ENCODE peak calls at places on chromosomes 3 and 15, in seven cellular contexts. One of them, this sample, is unnamed. For H3K9me3, the result is how much of the 10 kb centered on the place peaks cover.

GRCh38 chr3:48564022-48564421 is 441 bp upstream of the UCN2 start:
- DNase-seq in ovary: no peak
- DNase-seq in SK-N-SH: no peak
- DNase-seq in sigmoid colon: peak
- DNase-seq in transverse colon: peak
- DNase-seq in suprapubic skin: no peak
- DNase-seq in H1: no peak
- DNase-seq in this sample: peak

GRCh38 chr3:60636846-60637245 is 614.4 kb downstream of the FHIT start:
- DNase-seq in ovary: no peak
- DNase-seq in SK-N-SH: no peak
- DNase-seq in sigmoid colon: no peak
- DNase-seq in transverse colon: no peak
- DNase-seq in suprapubic skin: no peak
- DNase-seq in H1: no peak
- DNase-seq in this sample: no peak

GRCh38 chr3:68771683-68772082 is 160.7 kb downstream of the TAFA4 start:
- DNase-seq in ovary: no peak
- DNase-seq in SK-N-SH: no peak
- DNase-seq in sigmoid colon: no peak
- DNase-seq in transverse colon: no peak
- DNase-seq in suprapubic skin: no peak
- DNase-seq in H1: no peak
- DNase-seq in this sample: no peak

GRCh38 chr3:12906141-12906915 is 65.0 kb upstream of the RPL32 start:
- DNase-seq in ovary: no peak
- DNase-seq in SK-N-SH: no peak
- DNase-seq in sigmoid colon: no peak
- DNase-seq in transverse colon: no peak
- DNase-seq in suprapubic skin: no peak
- DNase-seq in H1: no peak
- DNase-seq in this sample: no peak

GRCh38 chr3:169146112-169146665 is 517.3 kb downstream of the MECOM start:
- DNase-seq in ovary: peak
- DNase-seq in SK-N-SH: no peak
- DNase-seq in sigmoid colon: peak
- DNase-seq in transverse colon: peak
- DNase-seq in suprapubic skin: no peak
- DNase-seq in H1: no peak
- DNase-seq in this sample: no peak

GRCh38 chr3:163368168-163368567 is 1710.1 kb downstream of the SI start:
- DNase-seq in ovary: no peak
- DNase-seq in SK-N-SH: no peak
- DNase-seq in sigmoid colon: no peak
- DNase-seq in transverse colon: no peak
- DNase-seq in suprapubic skin: no peak
- DNase-seq in H1: no peak
- DNase-seq in this sample: no peak

GRCh38 chr3:40379674-40380306 is 7.2 kb upstream of the ENTPD3 start:
- DNase-seq in ovary: no peak
- DNase-seq in SK-N-SH: no peak
- DNase-seq in sigmoid colon: no peak
- DNase-seq in transverse colon: no peak
- DNase-seq in suprapubic skin: no peak
- DNase-seq in H1: no peak
- DNase-seq in this sample: no peak

GRCh38 chr3:97872209-97873042 is 50.6 kb downstream of the CRYBG3 start:
- DNase-seq in ovary: no peak
- DNase-seq in SK-N-SH: peak
- DNase-seq in sigmoid colon: no peak
- DNase-seq in transverse colon: no peak
- DNase-seq in suprapubic skin: no peak
- DNase-seq in H1: no peak
- DNase-seq in this sample: no peak

GRCh38 chr3:144466114-144466513 is 494.5 kb downstream of the DIPK2A start:
- DNase-seq in ovary: no peak
- DNase-seq in SK-N-SH: no peak
- DNase-seq in sigmoid colon: no peak
- DNase-seq in transverse colon: no peak
- DNase-seq in suprapubic skin: no peak
- DNase-seq in H1: no peak
- DNase-seq in this sample: no peak

GRCh38 chr3:49377483-49377882 is 19.3 kb upstream of the GPX1 start:
- DNase-seq in ovary: no peak
- DNase-seq in SK-N-SH: no peak
- DNase-seq in sigmoid colon: no peak
- DNase-seq in transverse colon: no peak
- DNase-seq in suprapubic skin: no peak
- DNase-seq in H1: no peak
- DNase-seq in this sample: no peak

GRCh38 chr3:99637041-99637380 is 1.4 kb upstream of the COL8A1 start:
- DNase-seq in ovary: no peak
- DNase-seq in SK-N-SH: no peak
- DNase-seq in sigmoid colon: no peak
- DNase-seq in transverse colon: no peak
- DNase-seq in suprapubic skin: no peak
- DNase-seq in H1: no peak
- DNase-seq in this sample: no peak

GRCh38 chr15:93241696-93242585 is 152.9 kb upstream of the RGMA start:
- DNase-seq in ovary: no peak
- DNase-seq in SK-N-SH: no peak
- DNase-seq in sigmoid colon: no peak
- DNase-seq in transverse colon: no peak
- DNase-seq in suprapubic skin: no peak
- DNase-seq in H1: peak
- DNase-seq in this sample: no peak
- H3K9me3 ChIP-seq in ovary: under half
- H3K9me3 ChIP-seq in SK-N-SH: under half
- H3K9me3 ChIP-seq in sigmoid colon: under half
- H3K9me3 ChIP-seq in transverse colon: under half
- H3K9me3 ChIP-seq in suprapubic skin: under half
- H3K9me3 ChIP-seq in H1: under half
- H3K9me3 ChIP-seq in this sample: under half

DNA sequence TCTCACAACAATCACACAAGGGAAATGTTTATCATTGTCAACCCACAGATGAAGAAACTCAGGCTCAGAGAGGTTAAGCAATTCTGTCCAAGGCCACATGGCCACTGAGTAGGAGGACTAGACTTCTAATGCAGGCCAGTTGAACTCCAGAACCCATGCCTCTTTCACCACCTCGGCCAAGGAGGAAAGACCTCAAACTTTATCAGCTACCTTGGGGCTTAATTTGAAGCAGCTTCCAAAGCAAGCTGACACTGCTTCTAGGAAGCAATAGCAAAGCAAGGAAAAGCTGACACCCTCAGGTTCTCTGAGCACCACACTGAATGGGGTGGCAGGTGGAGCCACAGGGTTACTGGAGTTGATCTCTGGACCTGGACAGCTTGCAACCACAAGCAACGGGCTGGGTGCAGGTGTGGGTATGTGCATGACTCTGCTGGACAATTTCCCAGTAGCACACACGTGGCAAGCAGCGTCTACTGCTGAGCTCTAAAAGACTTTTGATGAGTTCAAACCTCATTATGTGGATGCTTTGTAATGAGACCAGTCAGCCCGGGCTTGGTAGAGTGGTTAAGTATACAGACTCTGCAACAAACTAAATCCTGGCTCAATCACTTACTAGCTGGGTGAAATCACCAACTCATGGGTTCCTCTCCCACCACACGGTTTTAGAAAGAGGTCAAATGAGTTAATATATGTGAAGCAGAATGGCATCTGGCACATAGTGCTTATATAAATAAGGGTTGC is 23.1 kb downstream of the CCNL1 start:
- DNase-seq in ovary: no peak
- DNase-seq in SK-N-SH: no peak
- DNase-seq in sigmoid colon: no peak
- DNase-seq in transverse colon: peak
- DNase-seq in suprapubic skin: no peak
- DNase-seq in H1: no peak
- DNase-seq in this sample: no peak
- TF ChIP-seq EP300 in ovary: no peak
- TF ChIP-seq EP300 in SK-N-SH: no peak
- TF ChIP-seq EP300 in sigmoid colon: no peak
- TF ChIP-seq EP300 in transverse colon: no peak
- TF ChIP-seq EP300 in suprapubic skin: no peak
- TF ChIP-seq EP300 in H1: no peak
- TF ChIP-seq EP300 in this sample: no peak

DNA sequence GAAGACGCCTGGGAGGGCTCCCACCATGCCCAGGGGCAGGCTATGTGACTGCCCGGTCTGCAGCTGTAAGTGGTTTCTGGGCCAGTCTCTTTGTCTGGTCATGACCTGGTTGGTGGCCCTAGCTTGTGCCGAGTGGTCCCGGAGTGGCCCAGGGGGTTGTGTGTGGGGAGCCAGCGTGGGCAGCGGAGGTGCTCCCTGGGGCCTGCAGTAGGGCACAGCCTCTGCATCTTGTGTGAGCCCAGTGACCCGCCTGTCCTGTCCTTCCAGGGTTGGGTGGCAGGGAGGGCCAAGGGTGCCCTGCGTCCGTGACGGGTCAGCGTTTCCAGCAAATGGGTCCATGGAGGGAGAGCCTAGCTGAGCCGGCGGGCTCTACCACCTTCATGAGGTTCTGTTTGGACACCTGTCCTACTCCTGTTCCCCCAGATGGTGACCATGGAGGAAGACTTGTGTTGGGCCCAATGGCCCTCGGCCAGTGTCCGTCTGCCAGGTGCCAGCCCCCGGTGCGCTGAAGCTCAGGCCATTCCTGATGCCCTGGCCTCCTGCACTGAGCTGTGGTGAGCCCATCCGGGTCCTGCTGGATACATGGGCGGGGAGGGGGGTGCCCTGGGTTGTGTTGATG is 215.4 kb downstream of the SNRPN start:
- DNase-seq in ovary: peak
- DNase-seq in SK-N-SH: no peak
- DNase-seq in sigmoid colon: peak
- DNase-seq in transverse colon: no peak
- DNase-seq in suprapubic skin: no peak
- DNase-seq in H1: no peak
- DNase-seq in this sample: no peak
- H3K9me3 ChIP-seq in ovary: under half
- H3K9me3 ChIP-seq in SK-N-SH: under half
- H3K9me3 ChIP-seq in sigmoid colon: under half
- H3K9me3 ChIP-seq in transverse colon: under half
- H3K9me3 ChIP-seq in suprapubic skin: under half
- H3K9me3 ChIP-seq in H1: half or more
- H3K9me3 ChIP-seq in this sample: under half

GRCh38 chr3:78832785-78833204 is 935.0 kb downstream of the ROBO1 start:
- DNase-seq in ovary: no peak
- DNase-seq in SK-N-SH: no peak
- DNase-seq in sigmoid colon: no peak
- DNase-seq in transverse colon: no peak
- DNase-seq in suprapubic skin: no peak
- DNase-seq in H1: no peak
- DNase-seq in this sample: no peak
- TF ChIP-seq EP300 in ovary: no peak
- TF ChIP-seq EP300 in SK-N-SH: no peak
- TF ChIP-seq EP300 in sigmoid colon: no peak
- TF ChIP-seq EP300 in transverse colon: no peak
- TF ChIP-seq EP300 in suprapubic skin: no peak
- TF ChIP-seq EP300 in H1: no peak
- TF ChIP-seq EP300 in this sample: no peak

DNA sequence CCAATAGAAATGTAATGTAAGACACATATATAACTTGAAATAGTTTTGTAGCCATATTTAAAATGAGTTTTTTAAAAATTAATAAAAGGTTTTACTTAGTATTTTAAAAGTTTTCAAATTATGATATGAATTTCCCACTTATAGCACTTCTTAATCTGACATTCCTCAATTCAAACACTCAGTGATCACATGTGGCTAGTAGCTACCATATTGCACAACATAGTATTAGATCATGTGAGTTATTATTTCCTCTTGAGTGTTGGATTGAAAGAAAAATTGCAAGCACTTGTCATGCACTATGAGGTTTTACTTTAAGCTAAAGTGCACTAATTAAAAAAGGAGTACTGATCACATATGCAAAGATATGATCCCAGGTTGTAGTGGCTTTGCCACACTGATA is 453.4 kb upstream of the ROBO2 start:
- DNase-seq in ovary: no peak
- DNase-seq in SK-N-SH: no peak
- DNase-seq in sigmoid colon: no peak
- DNase-seq in transverse colon: no peak
- DNase-seq in suprapubic skin: no peak
- DNase-seq in H1: no peak
- DNase-seq in this sample: no peak
- H3K9me3 ChIP-seq in ovary: under half
- H3K9me3 ChIP-seq in SK-N-SH: under half
- H3K9me3 ChIP-seq in sigmoid colon: under half
- H3K9me3 ChIP-seq in transverse colon: under half
- H3K9me3 ChIP-seq in suprapubic skin: under half
- H3K9me3 ChIP-seq in H1: under half
- H3K9me3 ChIP-seq in this sample: under half

DNA sequence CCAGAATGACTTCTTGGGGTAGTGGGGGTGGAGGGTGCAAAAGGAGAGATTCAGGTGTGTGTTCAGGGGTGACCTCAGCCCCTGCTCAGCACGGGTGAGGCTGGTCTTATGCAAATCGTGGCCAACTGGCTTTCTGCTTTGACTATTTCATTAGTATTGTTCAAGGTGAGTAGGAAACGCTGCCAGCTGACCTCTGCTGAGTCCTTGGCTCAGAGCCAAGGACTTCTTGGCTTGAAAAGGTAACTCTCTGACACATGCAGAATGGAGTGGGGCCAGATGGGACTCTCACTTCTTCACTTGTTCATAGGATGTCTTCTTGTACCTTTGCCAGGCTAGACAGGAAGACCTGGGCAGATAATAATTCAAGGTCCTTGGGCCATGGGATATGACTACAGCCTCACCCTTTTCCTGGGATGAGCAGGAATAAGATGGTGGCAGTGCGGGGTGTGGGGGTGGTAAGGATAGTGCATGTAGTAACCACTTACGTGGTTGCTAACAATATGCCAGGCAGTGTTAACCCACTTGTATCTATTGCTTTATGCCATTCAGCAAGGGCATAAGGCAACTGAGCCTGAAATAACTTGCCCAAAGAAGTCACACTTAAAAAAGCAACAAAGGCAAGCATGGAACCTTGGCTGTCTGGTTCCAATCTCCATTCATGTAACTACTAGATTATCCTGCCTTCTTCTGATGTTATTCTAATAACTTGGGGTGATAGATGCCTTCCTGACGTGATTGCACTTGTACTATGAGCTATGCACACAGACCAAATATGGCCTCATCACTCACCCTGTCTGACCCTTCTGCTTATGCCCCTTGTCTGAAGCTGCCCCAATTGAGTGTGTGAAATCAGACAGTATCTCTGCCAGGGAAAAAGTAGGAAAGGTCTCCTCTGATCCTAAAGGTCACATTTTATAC is 193.1 kb downstream of the NR1D2 start:
- DNase-seq in ovary: no peak
- DNase-seq in SK-N-SH: no peak
- DNase-seq in sigmoid colon: no peak
- DNase-seq in transverse colon: peak
- DNase-seq in suprapubic skin: no peak
- DNase-seq in H1: no peak
- DNase-seq in this sample: no peak
- TF ChIP-seq EP300 in ovary: no peak
- TF ChIP-seq EP300 in SK-N-SH: no peak
- TF ChIP-seq EP300 in sigmoid colon: no peak
- TF ChIP-seq EP300 in transverse colon: no peak
- TF ChIP-seq EP300 in suprapubic skin: no peak
- TF ChIP-seq EP300 in H1: no peak
- TF ChIP-seq EP300 in this sample: no peak

This sample was measured in tibial nerve.